ENCODE peak calls at places on chromosomes 1 and 21, in nine cellular contexts. One of them, this sample, is unnamed.

GRCh38 chr1:167638064-167638463 is 8.0 kb downstream of the RCSD1 start:
- DNase-seq in transverse colon: no peak
- DNase-seq in neural progenitor cell: no peak
- DNase-seq in endodermal cell: no peak
- DNase-seq in A549: no peak
- DNase-seq in left ventricle myocardium inferior: no peak
- DNase-seq in stomach: no peak
- DNase-seq in ovary: no peak
- DNase-seq in CD8-positive, alpha-beta memory T cell: no peak
- DNase-seq in this sample: no peak

GRCh38 chr1:38243106-38243505 is 196.5 kb upstream of the POU3F1 start:
- DNase-seq in endodermal cell: peak
- DNase-seq in stomach: no peak
- DNase-seq in A549: no peak
- DNase-seq in ovary: no peak
- DNase-seq in left ventricle myocardium inferior: no peak
- DNase-seq in neural progenitor cell: peak
- DNase-seq in CD8-positive, alpha-beta memory T cell: no peak
- DNase-seq in transverse colon: peak
- DNase-seq in this sample: no peak

GRCh38 chr1:187114788-187115187 is 286.0 kb downstream of the PLA2G4A start:
- DNase-seq in A549: no peak
- DNase-seq in stomach: no peak
- DNase-seq in neural progenitor cell: no peak
- DNase-seq in CD8-positive, alpha-beta memory T cell: no peak
- DNase-seq in endodermal cell: no peak
- DNase-seq in left ventricle myocardium inferior: no peak
- DNase-seq in transverse colon: no peak
- DNase-seq in ovary: no peak
- DNase-seq in this sample: no peak

GRCh38 chr1:154886281-154887036 is 16.4 kb upstream of the KCNN3 start:
- DNase-seq in transverse colon: no peak
- DNase-seq in neural progenitor cell: no peak
- DNase-seq in endodermal cell: peak
- DNase-seq in CD8-positive, alpha-beta memory T cell: no peak
- DNase-seq in left ventricle myocardium inferior: no peak
- DNase-seq in A549: no peak
- DNase-seq in stomach: no peak
- DNase-seq in ovary: no peak
- DNase-seq in this sample: no peak

GRCh38 chr21:41497008-41497407 is 10.9 kb downstream of the TMPRSS2 start:
- DNase-seq in endodermal cell: no peak
- DNase-seq in ovary: no peak
- DNase-seq in left ventricle myocardium inferior: no peak
- DNase-seq in transverse colon: no peak
- DNase-seq in neural progenitor cell: no peak
- DNase-seq in CD8-positive, alpha-beta memory T cell: no peak
- DNase-seq in A549: no peak
- DNase-seq in stomach: no peak
- DNase-seq in this sample: no peak

GRCh38 chr1:159000627-159001026 is 9.1 kb upstream of the IFI16 start:
- DNase-seq in CD8-positive, alpha-beta memory T cell: no peak
- DNase-seq in transverse colon: peak
- DNase-seq in stomach: peak
- DNase-seq in left ventricle myocardium inferior: peak
- DNase-seq in ovary: peak
- DNase-seq in neural progenitor cell: peak
- DNase-seq in A549: no peak
- DNase-seq in endodermal cell: peak
- DNase-seq in this sample: peak

GRCh38 chr1:44947060-44947773 is 39.2 kb downstream of the EIF2B3 start:
- DNase-seq in neural progenitor cell: no peak
- DNase-seq in CD8-positive, alpha-beta memory T cell: no peak
- DNase-seq in ovary: peak
- DNase-seq in left ventricle myocardium inferior: no peak
- DNase-seq in stomach: no peak
- DNase-seq in transverse colon: no peak
- DNase-seq in A549: no peak
- DNase-seq in endodermal cell: no peak
- DNase-seq in this sample: no peak

GRCh38 chr1:110746644-110747259 is 72.0 kb upstream of the KCNA3 start:
- DNase-seq in ovary: peak
- DNase-seq in left ventricle myocardium inferior: peak
- DNase-seq in CD8-positive, alpha-beta memory T cell: peak
- DNase-seq in A549: no peak
- DNase-seq in transverse colon: peak
- DNase-seq in endodermal cell: peak
- DNase-seq in neural progenitor cell: peak
- DNase-seq in stomach: no peak
- DNase-seq in this sample: no peak

GRCh38 chr1:233737341-233737740 is 123.4 kb downstream of the KCNK1 start:
- DNase-seq in CD8-positive, alpha-beta memory T cell: no peak
- DNase-seq in neural progenitor cell: no peak
- DNase-seq in stomach: no peak
- DNase-seq in ovary: no peak
- DNase-seq in left ventricle myocardium inferior: no peak
- DNase-seq in A549: no peak
- DNase-seq in transverse colon: no peak
- DNase-seq in endodermal cell: no peak
- DNase-seq in this sample: no peak

GRCh38 chr1:198534540-198535413 is 5.7 kb downstream of the ATP6V1G3 start:
- DNase-seq in CD8-positive, alpha-beta memory T cell: no peak
- DNase-seq in endodermal cell: no peak
- DNase-seq in neural progenitor cell: no peak
- DNase-seq in stomach: no peak
- DNase-seq in A549: no peak
- DNase-seq in left ventricle myocardium inferior: no peak
- DNase-seq in transverse colon: no peak
- DNase-seq in ovary: no peak
- DNase-seq in this sample: no peak

GRCh38 chr1:7785108-7785507 is 1.0 kb downstream of the PER3 start:
- DNase-seq in ovary: no peak
- DNase-seq in endodermal cell: no peak
- DNase-seq in transverse colon: no peak
- DNase-seq in CD8-positive, alpha-beta memory T cell: no peak
- DNase-seq in left ventricle myocardium inferior: no peak
- DNase-seq in stomach: no peak
- DNase-seq in neural progenitor cell: no peak
- DNase-seq in A549: no peak
- DNase-seq in this sample: no peak

GRCh38 chr1:26289158-26290059 is 9.5 kb downstream of the SH3BGRL3 start:
- DNase-seq in neural progenitor cell: peak
- DNase-seq in endodermal cell: no peak
- DNase-seq in left ventricle myocardium inferior: no peak
- DNase-seq in stomach: peak
- DNase-seq in A549: no peak
- DNase-seq in transverse colon: peak
- DNase-seq in CD8-positive, alpha-beta memory T cell: peak
- DNase-seq in ovary: no peak
- DNase-seq in this sample: no peak

GRCh38 chr1:69985901-69986439 is 219.4 kb downstream of the LRRC40 start:
- DNase-seq in ovary: no peak
- DNase-seq in A549: no peak
- DNase-seq in CD8-positive, alpha-beta memory T cell: no peak
- DNase-seq in left ventricle myocardium inferior: no peak
- DNase-seq in neural progenitor cell: no peak
- DNase-seq in stomach: no peak
- DNase-seq in endodermal cell: no peak
- DNase-seq in transverse colon: no peak
- DNase-seq in this sample: no peak

GRCh38 chr1:54364613-54365012 is 41.6 kb downstream of the SSBP3 start:
- DNase-seq in CD8-positive, alpha-beta memory T cell: no peak
- DNase-seq in left ventricle myocardium inferior: no peak
- DNase-seq in ovary: no peak
- DNase-seq in neural progenitor cell: no peak
- DNase-seq in A549: no peak
- DNase-seq in endodermal cell: no peak
- DNase-seq in stomach: no peak
- DNase-seq in transverse colon: no peak
- DNase-seq in this sample: no peak

GRCh38 chr21:46191686-46192575 is 7.7 kb upstream of the SPATC1L start:
- DNase-seq in CD8-positive, alpha-beta memory T cell: peak
- DNase-seq in stomach: peak
- DNase-seq in endodermal cell: peak
- DNase-seq in transverse colon: no peak
- DNase-seq in A549: no peak
- DNase-seq in ovary: no peak
- DNase-seq in left ventricle myocardium inferior: no peak
- DNase-seq in neural progenitor cell: no peak
- DNase-seq in this sample: peak

GRCh38 chr1:85297538-85297854 is 21.1 kb upstream of the BCL10 start:
- DNase-seq in neural progenitor cell: no peak
- DNase-seq in ovary: no peak
- DNase-seq in CD8-positive, alpha-beta memory T cell: no peak
- DNase-seq in A549: no peak
- DNase-seq in stomach: no peak
- DNase-seq in transverse colon: no peak
- DNase-seq in endodermal cell: no peak
- DNase-seq in left ventricle myocardium inferior: no peak
- DNase-seq in this sample: no peak

GRCh38 chr1:15425961-15426360 is 12.3 kb upstream of the CTRC start:
- DNase-seq in ovary: no peak
- DNase-seq in endodermal cell: no peak
- DNase-seq in stomach: no peak
- DNase-seq in transverse colon: no peak
- DNase-seq in neural progenitor cell: no peak
- DNase-seq in left ventricle myocardium inferior: no peak
- DNase-seq in CD8-positive, alpha-beta memory T cell: no peak
- DNase-seq in A549: no peak
- DNase-seq in this sample: no peak

DNA sequence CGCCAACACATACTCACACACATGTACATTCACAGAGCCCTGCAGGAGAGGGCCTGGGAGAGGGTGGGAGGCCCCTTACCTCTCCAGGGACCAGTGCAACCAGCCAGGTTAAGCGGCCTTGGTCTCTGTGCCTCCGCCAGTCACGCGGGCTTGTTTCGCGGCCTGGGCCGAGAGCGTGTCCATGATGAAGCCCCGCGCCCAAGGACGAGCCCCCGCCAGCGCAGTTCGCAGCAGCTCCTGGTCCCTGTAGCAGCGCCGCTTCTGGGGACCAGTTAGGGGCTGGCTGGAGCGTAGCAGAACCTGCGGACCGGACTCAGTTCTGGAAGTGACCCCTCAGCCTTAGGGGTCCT is 7.3 kb upstream of the FAM167B start:
- DNase-seq in stomach: no peak
- DNase-seq in CD8-positive, alpha-beta memory T cell: no peak
- DNase-seq in transverse colon: peak
- DNase-seq in left ventricle myocardium inferior: no peak
- DNase-seq in ovary: peak
- DNase-seq in A549: no peak
- DNase-seq in neural progenitor cell: no peak
- DNase-seq in endodermal cell: no peak
- DNase-seq in this sample: no peak
- H3K4me3 ChIP-seq in stomach: peak
- H3K4me3 ChIP-seq in CD8-positive, alpha-beta memory T cell: peak
- H3K4me3 ChIP-seq in transverse colon: peak
- H3K4me3 ChIP-seq in left ventricle myocardium inferior: peak
- H3K4me3 ChIP-seq in ovary: peak
- H3K4me3 ChIP-seq in A549: no peak
- H3K4me3 ChIP-seq in neural progenitor cell: peak
- H3K4me3 ChIP-seq in endodermal cell: peak
- H3K4me3 ChIP-seq in this sample: peak

GRCh38 chr21:25625036-25625435 is 14.0 kb upstream of the JAM2 start:
- DNase-seq in neural progenitor cell: no peak
- DNase-seq in left ventricle myocardium inferior: no peak
- DNase-seq in ovary: no peak
- DNase-seq in stomach: no peak
- DNase-seq in endodermal cell: no peak
- DNase-seq in A549: no peak
- DNase-seq in CD8-positive, alpha-beta memory T cell: no peak
- DNase-seq in transverse colon: no peak
- DNase-seq in this sample: no peak
- H3K27ac ChIP-seq in neural progenitor cell: no peak
- H3K27ac ChIP-seq in left ventricle myocardium inferior: no peak
- H3K27ac ChIP-seq in ovary: no peak
- H3K27ac ChIP-seq in stomach: no peak
- H3K27ac ChIP-seq in endodermal cell: no peak
- H3K27ac ChIP-seq in A549: no peak
- H3K27ac ChIP-seq in CD8-positive, alpha-beta memory T cell: no peak
- H3K27ac ChIP-seq in transverse colon: no peak
- H3K27ac ChIP-seq in this sample: no peak

GRCh38 chr1:61568460-61569211 is 156.3 kb downstream of the TM2D1 start:
- DNase-seq in left ventricle myocardium inferior: no peak
- DNase-seq in CD8-positive, alpha-beta memory T cell: no peak
- DNase-seq in transverse colon: no peak
- DNase-seq in stomach: no peak
- DNase-seq in ovary: no peak
- DNase-seq in endodermal cell: no peak
- DNase-seq in A549: no peak
- DNase-seq in neural progenitor cell: peak
- DNase-seq in this sample: no peak
- H3K4me3 ChIP-seq in left ventricle myocardium inferior: no peak
- H3K4me3 ChIP-seq in CD8-positive, alpha-beta memory T cell: no peak
- H3K4me3 ChIP-seq in transverse colon: no peak
- H3K4me3 ChIP-seq in stomach: no peak
- H3K4me3 ChIP-seq in ovary: no peak
- H3K4me3 ChIP-seq in endodermal cell: no peak
- H3K4me3 ChIP-seq in A549: no peak
- H3K4me3 ChIP-seq in neural progenitor cell: no peak
- H3K4me3 ChIP-seq in this sample: no peak

GRCh38 chr1:87642581-87643129 is 314.0 kb downstream of the LMO4 start:
- DNase-seq in A549: no peak
- DNase-seq in neural progenitor cell: peak
- DNase-seq in CD8-positive, alpha-beta memory T cell: no peak
- DNase-seq in transverse colon: no peak
- DNase-seq in stomach: no peak
- DNase-seq in left ventricle myocardium inferior: no peak
- DNase-seq in ovary: no peak
- DNase-seq in endodermal cell: peak
- DNase-seq in this sample: no peak

GRCh38 chr1:87644033-87644432 is 315.4 kb downstream of the LMO4 start:
- DNase-seq in endodermal cell: no peak
- DNase-seq in neural progenitor cell: peak
- DNase-seq in stomach: no peak
- DNase-seq in CD8-positive, alpha-beta memory T cell: no peak
- DNase-seq in left ventricle myocardium inferior: no peak
- DNase-seq in ovary: no peak
- DNase-seq in transverse colon: no peak
- DNase-seq in A549: no peak
- DNase-seq in this sample: no peak

GRCh38 chr1:87647436-87648177 is 318.9 kb downstream of the LMO4 start:
- DNase-seq in neural progenitor cell: no peak
- DNase-seq in transverse colon: no peak
- DNase-seq in A549: no peak
- DNase-seq in stomach: no peak
- DNase-seq in ovary: no peak
- DNase-seq in left ventricle myocardium inferior: no peak
- DNase-seq in CD8-positive, alpha-beta memory T cell: no peak
- DNase-seq in endodermal cell: no peak
- DNase-seq in this sample: no peak

GRCh38 chr1:87644500-87645245 is 316.0 kb downstream of the LMO4 start:
- DNase-seq in endodermal cell: no peak
- DNase-seq in left ventricle myocardium inferior: no peak
- DNase-seq in transverse colon: no peak
- DNase-seq in stomach: no peak
- DNase-seq in A549: no peak
- DNase-seq in CD8-positive, alpha-beta memory T cell: no peak
- DNase-seq in neural progenitor cell: no peak
- DNase-seq in ovary: no peak
- DNase-seq in this sample: no peak

GRCh38 chr1:87641996-87642395 is 313.3 kb downstream of the LMO4 start:
- DNase-seq in A549: no peak
- DNase-seq in endodermal cell: no peak
- DNase-seq in ovary: no peak
- DNase-seq in CD8-positive, alpha-beta memory T cell: no peak
- DNase-seq in left ventricle myocardium inferior: no peak
- DNase-seq in stomach: no peak
- DNase-seq in transverse colon: no peak
- DNase-seq in neural progenitor cell: no peak
- DNase-seq in this sample: no peak
- H3K27ac ChIP-seq in A549: no peak
- H3K27ac ChIP-seq in endodermal cell: no peak
- H3K27ac ChIP-seq in ovary: no peak
- H3K27ac ChIP-seq in CD8-positive, alpha-beta memory T cell: no peak
- H3K27ac ChIP-seq in left ventricle myocardium inferior: no peak
- H3K27ac ChIP-seq in stomach: no peak
- H3K27ac ChIP-seq in transverse colon: no peak
- H3K27ac ChIP-seq in neural progenitor cell: no peak
- H3K27ac ChIP-seq in this sample: no peak